ENCODE peak calls at places on chromosome 22, in four cellular contexts. N, O, E and M are unnamed samples.

GRCh38 chr22:42217752-42218280 is 52.6 kb downstream of the TCF20 start:
- DNase-seq in N (no peak), O (no peak), E (peak), M (no peak)

GRCh38 chr22:43433451-43433850 is 21.6 kb downstream of the MPPED1 start:
- DNase-seq in N (no peak), O (no peak), E (no peak), M (no peak)

GRCh38 chr22:46812786-46813185 is 50.3 kb downstream of the TBC1D22A start:
- DNase-seq in N (no peak), O (no peak), E (no peak), M (no peak)

GRCh38 chr22:43066134-43066533 is 23.1 kb downstream of the TTLL1 start:
- DNase-seq in N (no peak), O (no peak), E (no peak), M (no peak)

GRCh38 chr22:43275545-43275981 is 67.6 kb downstream of the SCUBE1 start:
- DNase-seq in N (no peak), O (peak), E (no peak), M (no peak)

GRCh38 chr22:24867327-24868022 is 61.5 kb downstream of the SGSM1 start:
- DNase-seq in N (no peak), O (no peak), E (no peak), M (no peak)

GRCh38 chr22:20645954-20646353 is 128.0 kb upstream of the SERPIND1 start:
- DNase-seq in N (no peak), O (no peak), E (no peak), M (no peak)

GRCh38 chr22:47201996-47202818 is 439.8 kb downstream of the TBC1D22A start:
- DNase-seq in N (no peak), O (no peak), E (no peak), M (no peak)

GRCh38 chr22:29907753-29908515 is 25.0 kb downstream of the MTMR3 start:
- DNase-seq in N (peak), O (peak), E (peak), M (peak)

GRCh38 chr22:26417406-26417805 is 11.7 kb upstream of the ASPHD2 start:
- DNase-seq in N (no peak), O (peak), E (no peak), M (no peak)

GRCh38 chr22:23376256-23376655 is 195.9 kb downstream of the BCR start:
- DNase-seq in N (no peak), O (peak), E (peak), M (no peak)

GRCh38 chr22:26429458-26430238 is 588 bp downstream of the ASPHD2 start:
- DNase-seq in N (no peak), O (no peak), E (no peak), M (no peak)

GRCh38 chr22:20810645-20811044 is 36.7 kb downstream of the SERPIND1 start:
- DNase-seq in N (no peak), O (no peak), E (no peak), M (no peak)

GRCh38 chr22:29016067-29016938 is 45.3 kb downstream of the C22orf31 start:
- DNase-seq in N (no peak), O (no peak), E (no peak), M (no peak)

GRCh38 chr22:28670153-28670552 is 9.5 kb downstream of the TTC28 start:
- DNase-seq in N (no peak), O (no peak), E (peak), M (peak)

GRCh38 chr22:29073618-29074275 is 912 bp downstream of the KREMEN1 start:
- DNase-seq in N (peak), O (no peak), E (peak), M (no peak)

GRCh38 chr22:31496735-31497146 is 405 bp downstream of the SFI1 start:
- DNase-seq in N (no peak), O (no peak), E (peak), M (no peak)

GRCh38 chr22:31155425-31155824 is 4.6 kb upstream of the RNF185 start:
- DNase-seq in N (peak), O (no peak), E (no peak), M (peak)

GRCh38 chr22:19139974-19140373 is 4.5 kb downstream of the ESS2 start:
- DNase-seq in N (no peak), O (no peak), E (no peak), M (no peak)

GRCh38 chr22:48600171-48600570 is 1227.5 kb downstream of the BRD1 start:
- DNase-seq in N (no peak), O (no peak), E (no peak), M (no peak)

GRCh38 chr22:47607486-47607885 is 845.0 kb downstream of the TBC1D22A start:
- DNase-seq in N (no peak), O (no peak), E (no peak), M (no peak)

GRCh38 chr22:26835929-26836528 is 178.6 kb downstream of the MIAT start:
- DNase-seq in N (peak), O (peak), E (peak), M (no peak)

GRCh38 chr22:47166446-47167016 is 404.1 kb downstream of the TBC1D22A start:
- DNase-seq in N (no peak), O (no peak), E (no peak), M (no peak)

GRCh38 chr22:37566903-37567798 is 6.9 kb downstream of the CDC42EP1 start:
- DNase-seq in N (peak), O (peak), E (peak), M (no peak)

GRCh38 chr22:19598054-19598855 is 74.0 kb upstream of the CLDN5 start:
- DNase-seq in N (no peak), O (peak), E (no peak), M (no peak)

GRCh38 chr22:27381552-27381951 is 420.0 kb downstream of the MN1 start:
- DNase-seq in N (no peak), O (no peak), E (peak), M (no peak)

GRCh38 chr22:28051787-28052356 is 132.8 kb upstream of the PITPNB start:
- DNase-seq in N (peak), O (peak), E (peak), M (no peak)

GRCh38 chr22:25845985-25846745 is 104.2 kb downstream of the MYO18B start:
- DNase-seq in N (no peak), O (no peak), E (no peak), M (no peak)

GRCh38 chr22:48895831-48896765 is 931.6 kb downstream of the BRD1 start:
- DNase-seq in N (no peak), O (no peak), E (no peak), M (no peak)

GRCh38 chr22:42613869-42614268 is 814 bp downstream of the POLDIP3 start:
- DNase-seq in N (no peak), O (peak), E (peak), M (no peak)

GRCh38 chr22:40202225-40202944 is 24.7 kb downstream of the TNRC6B start:
- DNase-seq in N (peak), O (no peak), E (no peak), M (no peak)

GRCh38 chr22:39174498-39175120 is 22.1 kb upstream of the CBX7 start:
- DNase-seq in N (peak), O (peak), E (peak), M (peak)
- H3K4me3 ChIP-seq in N (no peak), O (no peak), E (no peak), M (no peak)

GRCh38 chr22:22203048-22203971 is 41.3 kb upstream of the VPREB1 start:
- DNase-seq in N (no peak), O (no peak), E (no peak), M (no peak)

GRCh38 chr22:22201925-22202343 is 42.7 kb upstream of the VPREB1 start:
- DNase-seq in N (no peak), O (no peak), E (no peak), M (no peak)

GRCh38 chr22:22199634-22200033 is 45.0 kb upstream of the VPREB1 start:
- DNase-seq in N (no peak), O (no peak), E (no peak), M (no peak)

GRCh38 chr22:22200569-22201184 is 43.9 kb upstream of the VPREB1 start:
- DNase-seq in N (no peak), O (no peak), E (no peak), M (no peak)

GRCh38 chr22:22201185-22201924 is 43.2 kb upstream of the VPREB1 start:
- DNase-seq in N (peak), O (peak), E (peak), M (no peak)
- TF ChIP-seq CTCF in N (peak), O (peak), E (peak), M (peak)

GRCh38 chr22:36355362-36355761 is 32.4 kb downstream of the MYH9 start:
- DNase-seq in N (no peak), O (no peak), E (no peak), M (no peak)
- H3K4me3 ChIP-seq in N (peak), O (no peak), E (no peak), M (no peak)

DNA sequence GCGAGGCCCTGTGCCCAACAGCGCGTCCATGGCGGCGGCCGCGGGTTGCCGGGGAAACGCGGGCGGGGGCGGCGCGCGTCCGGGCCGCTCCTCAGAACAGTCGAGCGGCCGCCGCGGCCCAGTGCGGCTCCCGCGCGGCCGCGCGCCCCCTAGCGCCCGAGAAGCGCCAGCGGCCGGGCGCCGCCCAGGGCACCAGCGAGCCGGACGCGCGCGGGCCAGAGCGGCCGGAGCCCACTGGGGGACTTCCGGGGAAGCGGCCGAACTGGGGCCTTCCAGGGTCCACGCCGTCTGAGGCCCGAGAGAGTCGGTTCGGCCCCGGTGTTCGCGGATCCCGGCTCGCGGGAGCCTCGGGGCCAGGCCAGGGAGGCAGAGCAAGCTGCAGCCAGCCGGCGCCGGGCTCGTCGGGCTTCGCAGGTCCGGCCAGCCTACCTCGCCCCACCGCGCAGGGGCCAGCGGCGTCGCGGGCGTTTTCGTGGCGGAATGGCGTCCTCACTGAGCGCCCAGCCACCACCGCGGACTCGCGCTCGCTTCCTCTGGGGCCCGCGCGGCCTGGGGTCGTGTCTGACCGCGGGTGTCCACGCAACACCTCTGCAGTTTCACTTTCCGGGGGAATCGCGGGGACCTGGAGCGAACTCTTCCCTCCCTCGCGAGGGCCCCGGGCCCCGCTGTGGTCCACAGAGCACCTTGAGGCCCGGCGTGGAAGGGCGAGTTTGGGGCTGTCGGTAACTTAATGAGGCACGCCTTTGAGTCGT is at the start of gene DENND6B:
- DNase-seq in N (peak), O (peak), E (peak), M (no peak)
- TF ChIP-seq CTCF in N (peak), O (peak), E (no peak), M (no peak)

GRCh38 chr22:45784357-45785277 is 113.0 kb downstream of the ATXN10 start:
- DNase-seq in N (no peak), O (no peak), E (no peak), M (no peak)
- H3K4me3 ChIP-seq in N (no peak), O (peak), E (no peak), M (no peak)